ENCODE peak calls at places on chromosomes 16 and 17, in four cellular contexts. N is H9, Q is trophoblast cell, V is neuronal stem cell. P is an unnamed sample. For H3K27me3, the result is how much of the 10 kb centered on the place peaks cover.

GRCh38 chr17:2713881-2714280 is 2.3 kb upstream of the CLUH start:
- DNase-seq in Q (no peak), N (no peak), V (no peak), P (no peak)

GRCh38 chr17:7237266-7237760 is 1.9 kb downstream of the PHF23 start:
- DNase-seq in V (no peak), N (no peak), Q (no peak), P (no peak)

GRCh38 chr17:33564146-33564545 is 271.1 kb upstream of the ASIC2 start:
- DNase-seq in V (no peak), N (no peak), Q (no peak), P (no peak)

GRCh38 chr17:18859256-18859655 is 1.3 kb downstream of the PRPSAP2 start:
- DNase-seq in V (no peak), Q (peak), N (no peak), P (peak)

GRCh38 chr16:84356591-84357116 is 11.7 kb upstream of the ATP2C2 start:
- DNase-seq in N (no peak), Q (no peak), V (peak), P (no peak)

GRCh38 chr16:82769845-82770244 is 143.1 kb downstream of the CDH13 start:
- DNase-seq in V (no peak), Q (no peak), N (no peak), P (no peak)

GRCh38 chr17:57226793-57227192 is 29.5 kb upstream of the MSI2 start:
- DNase-seq in Q (no peak), V (no peak), N (no peak), P (no peak)

GRCh38 chr16:61900482-61900881 is 135.8 kb downstream of the CDH8 start:
- DNase-seq in N (no peak), V (no peak), Q (peak), P (no peak)

GRCh38 chr16:4288148-4288921 is 15.5 kb upstream of the TFAP4 start:
- DNase-seq in N (peak), V (peak), Q (peak), P (peak)

GRCh38 chr16:87391324-87391949 is 699 bp upstream of the MAP1LC3B start:
- DNase-seq in N (peak), V (peak), Q (peak), P (no peak)

GRCh38 chr16:50466170-50466569 is 82.0 kb upstream of the NKD1 start:
- DNase-seq in N (no peak), V (no peak), Q (no peak), P (no peak)
- H3K27me3 ChIP-seq in N (under half), V (under half), Q (under half), P (under half)

GRCh38 chr16:27337024-27337423 is 23.2 kb downstream of the IL4R start:
- DNase-seq in V (no peak), N (no peak), Q (no peak), P (no peak)

GRCh38 chr16:27333549-27333948 is 19.8 kb downstream of the IL4R start:
- DNase-seq in N (no peak), V (no peak), Q (no peak), P (no peak)

GRCh38 chr16:27334874-27335273 is 21.1 kb downstream of the IL4R start:
- DNase-seq in V (no peak), N (no peak), Q (no peak), P (peak)

GRCh38 chr16:27334192-27334764 is 20.5 kb downstream of the IL4R start:
- DNase-seq in N (no peak), Q (no peak), V (no peak), P (no peak)

GRCh38 chr16:27335349-27336052 is 21.7 kb downstream of the IL4R start:
- DNase-seq in N (no peak), Q (no peak), V (no peak), P (peak)
- H3K14ac ChIP-seq in N (no peak), Q (no peak), V (no peak), P (peak)

GRCh38 chr16:66130296-66130910 is 236.1 kb upstream of the CDH5 start:
- DNase-seq in V (no peak), Q (no peak), N (no peak), P (peak)
- H3K27me3 ChIP-seq in V (under half), Q (under half), N (under half), P (under half)

GRCh38 chr16:50666658-50667496 is 14.2 kb downstream of the SNX20 start:
- DNase-seq in Q (no peak), V (no peak), N (peak), P (no peak)

GRCh38 chr16:50669741-50670140 is 11.4 kb downstream of the SNX20 start:
- DNase-seq in Q (no peak), V (no peak), N (no peak), P (no peak)

GRCh38 chr16:50665128-50665878 is 15.8 kb downstream of the SNX20 start:
- DNase-seq in Q (peak), N (peak), V (peak), P (peak)

GRCh38 chr16:50668368-50669008 is 12.6 kb downstream of the SNX20 start:
- DNase-seq in Q (peak), N (no peak), V (no peak), P (no peak)

GRCh38 chr16:50667497-50668367 is 13.4 kb downstream of the SNX20 start:
- DNase-seq in Q (no peak), V (no peak), N (no peak), P (no peak)
- H3K14ac ChIP-seq in Q (no peak), V (no peak), N (no peak), P (no peak)

GRCh38 chr17:45758544-45758943 is 25.6 kb upstream of the CRHR1 start:
- DNase-seq in V (no peak), N (no peak), Q (no peak), P (no peak)

GRCh38 chr17:45761957-45762565 is 22.1 kb upstream of the CRHR1 start:
- DNase-seq in N (no peak), V (no peak), Q (no peak), P (no peak)

GRCh38 chr17:45759761-45760160 is 24.4 kb upstream of the CRHR1 start:
- DNase-seq in N (no peak), V (no peak), Q (no peak), P (no peak)

GRCh38 chr17:45764479-45764878 is 19.6 kb upstream of the CRHR1 start:
- DNase-seq in N (no peak), Q (no peak), V (no peak), P (no peak)

GRCh38 chr17:45763182-45763581 is 20.9 kb upstream of the CRHR1 start:
- DNase-seq in V (no peak), N (no peak), Q (no peak), P (no peak)
- H3K27me3 ChIP-seq in V (under half), N (under half), Q (under half), P (under half)

GRCh38 chr16:12120982-12121652 is 144.6 kb downstream of the SNX29 start:
- DNase-seq in Q (peak), V (no peak), N (no peak), P (no peak)

GRCh38 chr16:12120331-12120981 is 143.9 kb downstream of the SNX29 start:
- DNase-seq in Q (no peak), V (no peak), N (no peak), P (peak)

GRCh38 chr16:12122202-12122601 is 145.7 kb downstream of the SNX29 start:
- DNase-seq in N (no peak), Q (no peak), V (no peak), P (no peak)

GRCh38 chr16:12119562-12119961 is 143.0 kb downstream of the SNX29 start:
- DNase-seq in V (no peak), Q (no peak), N (no peak), P (peak)

GRCh38 chr16:12119037-12119436 is 142.5 kb downstream of the SNX29 start:
- DNase-seq in Q (no peak), N (no peak), V (no peak), P (no peak)
- H3K14ac ChIP-seq in Q (no peak), N (no peak), V (no peak), P (no peak)

GRCh38 chr17:79316805-79317204 is 242.2 kb downstream of the ENGASE start:
- DNase-seq in V (no peak), N (no peak), Q (no peak), P (no peak)

GRCh38 chr17:79317916-79318315 is 243.3 kb downstream of the ENGASE start:
- DNase-seq in Q (no peak), N (no peak), V (no peak), P (no peak)

GRCh38 chr17:79322216-79323123 is 247.8 kb downstream of the ENGASE start:
- DNase-seq in Q (no peak), N (no peak), V (no peak), P (no peak)

GRCh38 chr17:79323556-79323955 is 248.9 kb downstream of the ENGASE start:
- DNase-seq in N (no peak), Q (no peak), V (no peak), P (no peak)

DNA sequence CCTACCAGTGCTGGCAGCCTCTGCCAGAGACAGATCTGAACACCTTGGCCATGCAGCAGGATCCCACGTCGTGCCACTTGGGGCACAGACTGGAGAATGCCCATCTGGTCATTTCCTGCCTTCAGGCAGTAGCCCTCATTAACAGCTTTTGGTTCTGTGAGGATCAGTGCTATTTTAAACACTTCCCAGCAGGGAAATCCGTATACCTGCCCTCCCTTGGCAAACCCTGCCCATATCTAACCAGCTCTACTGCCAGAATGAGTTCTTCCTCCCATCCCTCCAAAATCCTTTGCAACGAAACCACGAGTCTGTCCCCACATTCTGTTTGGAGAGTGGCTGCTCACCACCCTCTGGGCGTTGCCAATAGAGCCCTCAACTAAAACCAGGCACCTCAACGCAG is 245.7 kb downstream of the ENGASE start:
- DNase-seq in V (no peak), Q (no peak), N (no peak), P (no peak)
- H3K27me3 ChIP-seq in V (under half), Q (under half), N (under half), P (under half)

P was measured in IMR-90.